ENCODE peak calls at places on chromosomes 16 and 17, in five cellular contexts. Q is heart right ventricle, B is ovary, G is OCI-LY7, Z is stomach. J is an unnamed sample. For H3K36me3, the result is how much of the 10 kb centered on the place peaks cover.

GRCh38 chr16:528111-529011 is 849 bp downstream of the CAPN15 start:
- DNase-seq in G (peak), Q (peak), Z (peak), B (peak), J (no peak)

GRCh38 chr17:13182450-13182849 is 164.6 kb upstream of the ELAC2 start:
- DNase-seq in Z (no peak), G (no peak), Q (no peak), B (no peak), J (no peak)

GRCh38 chr17:44774271-44775135 is 15.7 kb downstream of the ADAM11 start:
- DNase-seq in Z (peak), G (peak), B (peak), Q (peak), J (peak)

GRCh38 chr17:58325289-58325726 is 3.3 kb downstream of the TSPOAP1 start:
- DNase-seq in Q (no peak), Z (no peak), B (peak), G (peak), J (peak)

GRCh38 chr17:1786708-1787107 is 24.8 kb downstream of the SERPINF1 start:
- DNase-seq in G (no peak), B (no peak), Q (no peak), Z (no peak), J (no peak)

GRCh38 chr16:4371481-4372314 is at the start of gene VASN:
- DNase-seq in Q (peak), G (peak), B (peak), Z (peak), J (peak)

GRCh38 chr17:55366020-55366481 is 55.6 kb downstream of the MMD start:
- DNase-seq in B (no peak), G (no peak), Q (no peak), Z (no peak), J (no peak)

GRCh38 chr17:5563451-5563850 is 20.9 kb downstream of the NLRP1 start:
- DNase-seq in B (no peak), Q (no peak), Z (no peak), G (no peak), J (no peak)

GRCh38 chr16:69176033-69176780 is 10.8 kb upstream of the SNTB2 start:
- DNase-seq in B (no peak), G (no peak), Z (no peak), Q (no peak), J (no peak)

GRCh38 chr17:1060991-1061390 is 64.1 kb downstream of the TIMM22 start:
- DNase-seq in G (no peak), Z (peak), Q (no peak), B (no peak), J (peak)

GRCh38 chr17:410674-411401 is 58.2 kb upstream of the RPH3AL start:
- DNase-seq in B (no peak), G (no peak), Q (no peak), Z (no peak), J (no peak)

GRCh38 chr17:15121426-15121825 is 143.7 kb downstream of the PMP22 start:
- DNase-seq in B (no peak), Q (no peak), G (no peak), Z (no peak), J (no peak)

GRCh38 chr16:11757671-11758545 is 15.3 kb upstream of the TXNDC11 start:
- DNase-seq in Z (no peak), B (no peak), Q (no peak), G (no peak), J (no peak)

GRCh38 chr16:54273566-54273965 is 13.0 kb downstream of the IRX3 start:
- DNase-seq in B (no peak), Z (no peak), G (no peak), Q (no peak), J (no peak)

GRCh38 chr16:1895068-1895467 is 23.1 kb upstream of the MEIOB start:
- DNase-seq in Q (no peak), Z (no peak), B (no peak), G (no peak), J (no peak)

GRCh38 chr16:88333645-88334516 is 48.9 kb upstream of the ZNF469 start:
- DNase-seq in B (no peak), Z (no peak), G (no peak), Q (no peak), J (no peak)

GRCh38 chr16:17368951-17369350 is 101.8 kb downstream of the XYLT1 start:
- DNase-seq in Q (no peak), G (no peak), B (no peak), Z (no peak), J (no peak)

GRCh38 chr16:14310519-14310991 is 239.4 kb downstream of the MRTFB start:
- DNase-seq in B (no peak), Q (no peak), Z (no peak), G (peak), J (no peak)

GRCh38 chr17:68462381-68463210 is 5.3 kb upstream of the WIPI1 start:
- DNase-seq in Q (peak), Z (peak), G (peak), B (peak), J (peak)

GRCh38 chr16:25258856-25259179 is 1.2 kb upstream of the ZKSCAN2 start:
- DNase-seq in Q (no peak), B (no peak), Z (no peak), G (peak), J (no peak)

GRCh38 chr17:71032746-71033273 is 863.5 kb downstream of the KCNJ2 start:
- DNase-seq in Z (no peak), B (no peak), Q (no peak), G (no peak), J (no peak)

GRCh38 chr17:72634621-72635020 is 457.9 kb downstream of the SLC39A11 start:
- DNase-seq in B (no peak), G (no peak), Q (no peak), Z (peak), J (no peak)

GRCh38 chr16:12539185-12539929 is 264.3 kb downstream of the CPPED1 start:
- DNase-seq in B (no peak), G (no peak), Z (no peak), Q (no peak), J (no peak)

GRCh38 chr17:42531455-42532354 is 4.3 kb upstream of the NAGLU start:
- DNase-seq in B (no peak), Z (peak), G (peak), Q (no peak), J (peak)

GRCh38 chr16:30366511-30366910 is 3.8 kb downstream of the TBC1D10B start:
- DNase-seq in Z (no peak), B (no peak), G (no peak), Q (no peak), J (no peak)

GRCh38 chr17:6162216-6162615 is 92.0 kb downstream of the WSCD1 start:
- DNase-seq in Z (no peak), B (no peak), Q (no peak), G (no peak), J (no peak)

GRCh38 chr17:4837471-4838305 is 4.5 kb downstream of the MINK1 start:
- DNase-seq in Q (peak), G (no peak), B (peak), Z (no peak), J (peak)

GRCh38 chr16:54284931-54285413 is 1.6 kb downstream of the IRX3 start:
- DNase-seq in Q (peak), G (no peak), B (no peak), Z (no peak), J (peak)

GRCh38 chr17:16215965-16216316 is 607 bp upstream of the NCOR1 start:
- DNase-seq in B (no peak), Z (no peak), G (peak), Q (no peak), J (no peak)

GRCh38 chr16:74465281-74465680 is 44.0 kb upstream of the CLEC18B start:
- DNase-seq in Q (no peak), G (no peak), Z (no peak), B (no peak), J (no peak)

GRCh38 chr16:57732683-57733082 is 2.9 kb upstream of the KATNB1 start:
- DNase-seq in Q (no peak), Z (no peak), G (no peak), B (no peak), J (no peak)

GRCh38 chr17:20920813-20921199 is 122.0 kb downstream of the USP22 start:
- DNase-seq in G (no peak), B (no peak), Z (no peak), Q (no peak), J (no peak)

GRCh38 chr17:42748906-42749798 is 4.3 kb upstream of the EZH1 start:
- DNase-seq in B (no peak), Q (no peak), Z (peak), G (no peak), J (no peak)

GRCh38 chr17:10033449-10033848 is 128.4 kb upstream of the RCVRN start:
- DNase-seq in Q (no peak), Z (no peak), G (peak), B (no peak), J (no peak)

GRCh38 chr17:83201206-83202001 is 122.0 kb downstream of the METRNL start:
- DNase-seq in Z (peak), G (no peak), B (no peak), Q (peak), J (no peak)

GRCh38 chr17:83203472-83204221 is 124.2 kb downstream of the METRNL start:
- DNase-seq in G (no peak), Z (peak), B (peak), Q (no peak), J (peak)

GRCh38 chr17:83204230-83204725 is 124.9 kb downstream of the METRNL start:
- DNase-seq in Q (no peak), B (no peak), Z (no peak), G (no peak), J (no peak)

GRCh38 chr17:83202002-83203000 is 122.9 kb downstream of the METRNL start:
- DNase-seq in G (no peak), Q (peak), B (no peak), Z (peak), J (no peak)

DNA sequence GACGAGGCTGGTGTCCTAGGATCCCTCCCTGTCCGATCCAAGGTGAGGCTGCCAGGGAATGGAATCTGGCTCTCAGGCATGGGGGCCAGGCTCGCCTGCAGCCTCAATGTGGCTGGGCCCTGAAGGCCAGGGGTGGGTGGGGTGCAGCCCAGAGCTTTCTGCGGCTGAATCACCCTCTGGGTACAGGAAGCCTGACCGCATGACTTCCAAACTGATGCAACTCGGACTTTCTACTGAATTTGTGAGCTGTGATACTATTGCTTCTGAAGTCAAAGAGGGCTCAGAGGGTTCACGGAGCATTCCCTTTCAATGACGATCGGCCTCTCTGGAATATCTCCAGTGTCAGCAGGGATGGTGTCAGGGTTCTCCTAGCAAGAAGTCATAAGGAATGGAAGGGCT is 123.7 kb downstream of the METRNL start:
- DNase-seq in B (peak), G (no peak), Z (peak), Q (no peak), J (peak)
- H3K27ac ChIP-seq in B (no peak), G (no peak), Z (peak), Q (no peak), J (no peak)

GRCh38 chr16:53261276-53261675 is 173.0 kb upstream of the RBL2 start:
- DNase-seq in G (no peak), Z (no peak), Q (no peak), B (no peak), J (no peak)

DNA sequence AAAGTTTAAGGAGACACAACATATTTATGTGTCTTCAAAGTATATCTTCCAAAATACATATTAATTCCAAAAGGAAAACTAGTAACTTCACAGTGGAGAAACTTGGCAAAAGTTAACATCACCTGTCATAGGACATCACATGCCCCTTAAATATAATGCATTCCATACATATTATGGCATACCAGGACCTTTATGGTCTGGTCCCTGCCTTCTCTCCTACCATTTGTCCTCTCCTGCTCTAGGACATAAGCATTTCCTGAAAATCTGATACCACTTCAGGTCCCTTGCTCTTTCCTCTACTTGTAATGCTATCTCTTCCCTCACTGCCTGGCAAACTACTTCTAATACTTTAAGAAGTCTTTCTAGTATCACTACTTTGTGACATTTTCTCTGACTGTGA is 168.1 kb upstream of the RBL2 start:
- DNase-seq in B (no peak), G (no peak), Z (no peak), Q (no peak), J (no peak)
- H3K36me3 ChIP-seq in B (under half), G (half or more), Z (under half), Q (half or more), J (under half)

DNA sequence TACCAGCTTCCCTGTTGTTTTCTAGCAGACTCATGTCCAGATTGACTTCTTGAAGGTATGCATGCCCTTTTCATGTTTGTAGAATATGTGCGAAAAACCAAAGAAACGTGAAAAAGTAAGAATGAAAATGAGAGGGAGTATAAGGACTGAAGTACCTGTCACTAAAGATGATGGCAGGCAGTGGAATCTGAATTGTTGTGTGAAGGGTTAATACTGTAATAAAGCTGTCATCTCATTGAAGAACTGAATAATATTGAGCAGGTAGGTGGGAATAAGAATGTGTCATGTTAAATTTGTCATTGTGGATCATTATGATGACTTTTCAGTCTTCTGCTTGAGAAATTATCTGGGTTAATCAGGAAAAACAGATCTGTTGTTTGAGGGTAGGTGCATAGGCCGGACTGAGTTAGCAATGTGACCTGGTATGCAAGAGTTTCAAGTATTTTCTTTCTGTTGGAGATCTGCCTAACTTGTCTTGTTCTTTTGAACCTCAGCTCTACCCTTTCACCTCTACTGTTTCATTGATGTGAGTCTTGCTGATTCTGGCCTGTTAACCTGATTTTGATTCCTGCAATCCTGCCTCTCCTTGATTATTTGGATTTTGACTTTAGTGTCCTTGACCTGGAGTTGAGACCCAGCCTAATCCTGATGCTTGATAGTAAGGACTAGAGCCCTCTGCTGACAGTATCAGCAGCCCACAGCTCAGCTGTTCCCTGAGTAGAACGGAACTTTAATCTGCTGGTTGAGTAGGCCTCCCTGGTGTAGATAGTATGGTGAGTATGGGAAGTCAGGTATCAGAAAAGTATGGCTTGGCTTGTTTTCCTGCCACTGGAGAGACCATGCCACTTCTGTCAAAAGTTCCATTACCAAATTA is 64.6 kb downstream of the MAP2K4 start:
- DNase-seq in G (no peak), Q (no peak), B (no peak), Z (no peak), J (no peak)
- TF ChIP-seq CTCF in G (no peak), Q (no peak), B (no peak), Z (no peak), J (no peak)

DNA sequence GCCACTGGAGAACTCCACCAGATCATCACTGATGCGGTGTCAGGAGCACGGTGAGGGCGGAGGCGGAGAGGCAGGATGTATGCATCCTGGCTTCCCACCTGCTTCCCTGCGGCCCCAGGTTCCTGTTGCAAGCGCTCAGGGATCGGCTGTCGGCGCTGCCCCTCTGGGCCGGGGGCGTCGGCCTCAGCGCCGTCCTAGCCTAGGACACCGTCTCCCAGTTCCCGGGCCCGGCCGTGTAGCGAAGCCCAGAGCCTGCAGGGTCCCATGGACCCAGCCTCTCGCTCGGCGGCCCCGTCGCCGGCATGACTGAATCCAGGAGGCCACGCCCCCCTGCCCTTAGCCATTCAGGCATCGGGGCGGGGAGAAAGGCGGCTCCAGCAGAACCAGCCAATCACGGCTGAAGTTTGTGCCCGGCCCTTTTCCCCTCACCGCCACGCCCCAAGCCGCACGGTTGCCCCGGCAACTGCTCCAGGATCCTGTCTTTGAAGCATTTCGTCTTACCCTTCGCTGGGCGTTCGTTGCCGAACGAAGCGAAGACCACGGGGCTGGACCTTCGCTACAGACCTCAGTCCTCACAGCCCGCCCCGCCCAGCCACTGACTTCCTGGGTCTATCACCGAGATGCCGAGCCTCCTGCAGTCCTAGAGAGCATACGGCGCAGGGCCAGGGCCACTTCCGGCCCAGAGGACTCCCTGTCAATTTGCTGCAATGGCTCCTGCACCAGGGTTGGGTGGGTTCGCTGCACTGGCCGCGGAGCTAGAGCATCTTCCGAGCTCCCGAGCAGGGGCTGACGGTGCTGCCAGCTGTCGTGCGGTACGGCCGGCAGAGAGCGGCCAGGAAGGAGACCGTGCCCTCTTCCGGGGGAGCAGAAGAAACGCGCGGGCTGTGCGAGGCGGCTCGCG is 10.6 kb upstream of the ZNF213 start:
- DNase-seq in Z (peak), Q (peak), G (peak), B (peak), J (peak)
- H3K27ac ChIP-seq in Z (peak), Q (peak), G (peak), B (no peak), J (peak)

GRCh38 chr16:10298416-10298815 is 87.4 kb upstream of the ATF7IP2 start:
- DNase-seq in Q (no peak), Z (no peak), B (no peak), G (no peak), J (no peak)
- H3K36me3 ChIP-seq in Q (under half), Z (under half), B (under half), G (under half), J (under half)

GRCh38 chr17:51499906-51500305 is 239.6 kb downstream of the UTP18 start:
- DNase-seq in Q (no peak), B (no peak), Z (no peak), G (no peak), J (no peak)

GRCh38 chr17:51491416-51491815 is 231.1 kb downstream of the UTP18 start:
- DNase-seq in G (no peak), B (no peak), Q (no peak), Z (no peak), J (no peak)

GRCh38 chr17:51500454-51500853 is 240.1 kb downstream of the UTP18 start:
- DNase-seq in Q (no peak), G (no peak), B (no peak), Z (no peak), J (no peak)

GRCh38 chr17:51493206-51493605 is 232.9 kb downstream of the UTP18 start:
- DNase-seq in B (no peak), Q (no peak), G (no peak), Z (no peak), J (no peak)

GRCh38 chr17:51496378-51496777 is 236.0 kb downstream of the UTP18 start:
- DNase-seq in B (no peak), Q (no peak), G (no peak), Z (no peak), J (no peak)
- TF ChIP-seq CTCF in B (no peak), Q (no peak), G (no peak), Z (no peak), J (no peak)

GRCh38 chr17:60744355-60744958 is 66.8 kb downstream of the BCAS3 start:
- DNase-seq in B (no peak), Q (no peak), G (no peak), Z (no peak), J (no peak)
- H3K27ac ChIP-seq in B (no peak), Q (no peak), G (no peak), Z (peak), J (no peak)

DNA sequence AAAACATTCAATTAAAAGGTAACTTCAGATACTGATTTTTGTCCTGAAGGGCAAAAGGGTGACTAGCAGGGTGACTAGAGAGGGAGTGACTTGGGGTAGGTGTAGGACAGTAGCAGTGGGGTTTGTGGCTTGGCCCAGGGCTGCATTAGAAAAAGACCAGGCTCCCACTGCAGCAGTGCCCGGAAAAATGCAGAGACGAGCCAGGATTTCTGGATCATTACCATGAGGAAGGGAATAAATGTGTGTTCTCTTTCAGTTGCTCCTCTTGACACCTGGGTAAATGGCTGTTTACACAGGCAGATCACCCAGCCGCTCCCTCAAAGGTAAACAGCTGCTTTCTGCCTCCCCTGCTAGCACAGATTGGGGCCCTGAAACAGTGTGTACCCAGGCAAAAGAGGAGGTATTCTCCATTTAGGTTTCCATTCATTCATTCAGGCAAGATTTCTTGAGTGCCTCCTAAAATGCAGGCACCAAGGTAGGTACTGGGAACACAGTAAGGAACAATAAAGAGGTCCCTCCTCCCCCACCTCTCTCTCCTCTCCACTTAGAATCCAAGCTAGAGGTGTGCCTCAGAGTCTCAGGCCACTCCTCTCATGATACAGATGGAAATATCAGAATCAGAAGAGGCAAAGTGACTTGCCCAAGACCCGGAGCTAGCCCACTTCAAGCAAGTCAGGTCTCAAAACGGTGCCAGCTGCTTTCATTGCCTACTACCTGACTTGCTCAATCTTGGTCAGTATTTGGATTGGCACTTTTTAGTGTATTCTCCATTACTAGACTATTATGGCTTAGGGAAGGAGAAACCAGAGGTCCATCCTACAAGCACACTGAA is 15.2 kb upstream of the TOX3 start:
- DNase-seq in G (no peak), Z (peak), Q (no peak), B (no peak), J (no peak)
- H3K36me3 ChIP-seq in G (under half), Z (under half), Q (under half), B (under half), J (under half)